ENCODE peak calls at places on chromosome 19, in ten cellular contexts. W, Y, Q, L, X, R, B, A, K and H are unnamed samples. For H3K4me1, the result is how much of the 10 kb centered on the place peaks cover.

GRCh38 chr19:19064098-19064722 is 416 bp downstream of the SLC25A42 start:
- DNase-seq in A (no peak), Q (no peak), X (no peak), Y (no peak), L (no peak), B (no peak), R (no peak), K (no peak), W (no peak), H (no peak)

GRCh38 chr19:24140099-24140498 is 53.1 kb downstream of the ZNF254 start:
- DNase-seq in A (no peak), Q (no peak), L (no peak), W (no peak), B (no peak), R (no peak), Y (no peak), K (no peak), X (peak), H (no peak)

GRCh38 chr19:27858981-27859581 is 1353.9 kb downstream of the UQCRFS1 start:
- DNase-seq in B (no peak), K (no peak), L (no peak), Y (no peak), A (no peak), R (no peak), Q (no peak), W (no peak), X (no peak), H (no peak)

GRCh38 chr19:29708553-29709439 is 6.3 kb downstream of the C19orf12 start:
- DNase-seq in A (no peak), L (no peak), K (peak), W (no peak), R (no peak), B (no peak), Q (no peak), Y (peak), X (no peak), H (no peak)

GRCh38 chr19:48444933-48445194 is 919 bp upstream of the GRWD1 start:
- DNase-seq in X (no peak), B (no peak), A (no peak), R (no peak), K (no peak), Y (no peak), Q (no peak), L (no peak), W (no peak), H (no peak)

GRCh38 chr19:40284501-40285352 is at the start of gene AKT2:
- DNase-seq in L (peak), Q (no peak), X (peak), W (peak), B (peak), K (no peak), R (peak), Y (peak), A (no peak), H (no peak)

GRCh38 chr19:571127-571974 is 1.0 kb upstream of the BSG start:
- DNase-seq in K (peak), A (no peak), B (peak), L (peak), X (peak), R (no peak), Y (peak), W (peak), Q (no peak), H (peak)

GRCh38 chr19:38744298-38744681 is at the start of gene CAPN12:
- DNase-seq in W (no peak), L (no peak), Y (no peak), B (no peak), X (no peak), A (no peak), Q (no peak), K (no peak), R (no peak), H (no peak)

GRCh38 chr19:7657047-7657779 is 11.6 kb upstream of the RETN start:
- DNase-seq in L (no peak), Y (no peak), A (no peak), X (no peak), Q (no peak), W (no peak), K (no peak), B (no peak), R (no peak), H (no peak)

DNA sequence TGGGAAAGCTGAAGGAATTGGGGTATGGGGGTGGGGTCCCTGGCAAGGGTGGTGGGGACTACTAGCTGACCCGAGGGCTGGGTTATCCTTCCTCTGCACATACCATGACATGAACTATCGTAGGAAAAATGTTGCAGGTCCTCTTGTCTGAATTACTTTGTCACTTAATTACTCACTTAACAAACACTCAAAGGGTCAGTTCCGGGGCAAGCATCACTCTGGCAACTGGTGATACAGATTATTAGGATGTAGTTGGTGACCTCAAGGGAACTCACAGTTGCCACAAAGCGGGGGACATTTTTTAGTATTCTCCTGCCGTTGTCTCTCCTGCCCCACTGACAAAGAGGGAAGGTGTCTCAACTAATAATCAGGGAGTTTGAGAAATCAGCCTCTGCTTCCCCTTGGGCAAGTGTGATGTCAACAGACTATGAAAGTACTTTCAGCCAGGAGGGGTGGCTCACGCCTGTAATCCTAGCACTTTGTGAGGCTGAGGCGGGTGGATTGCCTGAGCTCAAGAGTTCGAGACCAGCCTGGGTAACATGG is 10.4 kb downstream of the DNAJB1 start:
- DNase-seq in X (peak), W (no peak), Q (no peak), B (no peak), A (no peak), R (no peak), Y (no peak), L (no peak), K (no peak), H (no peak)
- H3K4me1 ChIP-seq in X (under half), W (half or more), Q (under half), B (under half), A (under half), R (under half), Y (under half), L (under half), K (under half), H (under half)

DNA sequence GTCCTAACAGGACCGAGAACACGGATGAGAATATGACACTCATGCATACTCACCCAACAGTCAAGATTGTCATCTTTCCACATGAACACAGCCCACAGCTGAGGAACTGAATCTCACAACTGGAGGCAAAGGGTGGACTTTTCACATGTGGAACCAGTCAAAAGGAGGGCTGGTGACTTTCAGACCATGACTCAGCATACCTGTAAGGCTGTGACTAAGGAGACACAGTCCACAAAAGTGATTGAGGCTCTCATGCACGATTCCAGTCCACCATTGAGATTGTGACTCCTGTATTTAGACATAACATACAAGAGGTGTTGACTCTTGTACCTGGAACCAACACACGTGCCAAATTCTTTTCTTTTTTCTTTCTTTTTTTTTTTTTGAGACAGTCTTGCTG is 40.0 kb downstream of the ZNF729 start:
- DNase-seq in Y (no peak), L (no peak), Q (no peak), K (no peak), X (no peak), B (no peak), W (no peak), A (no peak), R (no peak), H (no peak)
- H3K4me1 ChIP-seq in Y (under half), L (under half), Q (under half), K (under half), X (under half), B (under half), W (under half), A (under half), R (under half), H (under half)

DNA sequence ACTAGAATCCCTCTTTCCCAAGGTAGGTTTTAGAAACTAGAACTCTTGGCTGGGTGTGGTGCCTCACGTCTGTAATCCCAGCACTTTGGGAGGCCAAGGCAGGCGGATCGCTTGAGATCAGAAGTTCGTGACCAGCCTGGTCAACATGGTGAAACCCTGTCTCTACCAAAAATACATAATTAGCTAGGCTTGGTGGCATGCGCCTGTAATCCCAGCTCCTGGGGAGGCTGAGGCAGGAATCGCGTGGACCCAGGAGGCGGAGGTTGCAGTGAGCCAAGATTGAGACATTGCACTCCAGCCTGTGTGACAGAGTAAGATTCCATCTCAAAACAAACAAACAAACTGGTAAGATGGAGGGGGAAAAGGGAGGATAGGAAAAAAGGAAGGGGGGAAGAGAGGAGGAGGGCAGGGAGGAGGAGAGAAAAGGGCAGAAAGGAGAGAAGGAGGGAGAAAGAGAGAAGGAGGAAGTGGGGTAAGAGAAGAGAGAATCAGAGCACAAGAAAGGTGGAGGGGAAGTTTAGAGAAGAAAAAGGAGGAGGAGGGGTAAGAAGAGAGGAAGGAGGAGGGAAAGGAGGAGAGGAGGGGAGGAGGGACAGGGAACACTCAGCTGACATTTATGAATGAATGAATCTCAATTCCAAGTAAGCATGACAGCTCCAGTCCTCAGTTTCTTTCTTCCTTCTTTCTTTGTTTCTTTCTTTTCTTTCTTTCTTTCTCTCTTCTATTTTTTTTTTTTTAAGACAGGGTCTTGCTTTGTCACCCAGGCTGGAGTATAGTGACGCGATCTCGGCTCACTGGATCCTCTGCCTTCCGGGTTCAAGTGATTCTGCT is 2.6 kb upstream of the SLC27A1 start:
- DNase-seq in K (no peak), B (no peak), A (no peak), W (no peak), X (no peak), Y (no peak), L (no peak), Q (no peak), R (no peak), H (no peak)
- H3K4me1 ChIP-seq in K (under half), B (under half), A (under half), W (under half), X (under half), Y (under half), L (under half), Q (under half), R (under half), H (under half)

GRCh38 chr19:49869009-49869483 is 1.7 kb upstream of the PNKP start:
- DNase-seq in R (no peak), W (no peak), L (no peak), A (no peak), B (no peak), Q (no peak), X (no peak), Y (no peak), K (no peak), H (no peak)

GRCh38 chr19:49871349-49871985 is 4.1 kb upstream of the PNKP start:
- DNase-seq in W (no peak), B (no peak), Y (no peak), Q (no peak), R (peak), K (no peak), X (no peak), L (no peak), A (no peak), H (no peak)

GRCh38 chr19:49870309-49870901 is 3.0 kb upstream of the PNKP start:
- DNase-seq in K (no peak), Q (no peak), B (no peak), W (no peak), R (peak), X (no peak), Y (peak), L (no peak), A (no peak), H (no peak)

GRCh38 chr19:49866933-49867782 is at the start of gene PNKP:
- DNase-seq in Y (peak), B (peak), L (peak), W (peak), X (peak), A (peak), Q (peak), K (peak), R (peak), H (peak)

DNA sequence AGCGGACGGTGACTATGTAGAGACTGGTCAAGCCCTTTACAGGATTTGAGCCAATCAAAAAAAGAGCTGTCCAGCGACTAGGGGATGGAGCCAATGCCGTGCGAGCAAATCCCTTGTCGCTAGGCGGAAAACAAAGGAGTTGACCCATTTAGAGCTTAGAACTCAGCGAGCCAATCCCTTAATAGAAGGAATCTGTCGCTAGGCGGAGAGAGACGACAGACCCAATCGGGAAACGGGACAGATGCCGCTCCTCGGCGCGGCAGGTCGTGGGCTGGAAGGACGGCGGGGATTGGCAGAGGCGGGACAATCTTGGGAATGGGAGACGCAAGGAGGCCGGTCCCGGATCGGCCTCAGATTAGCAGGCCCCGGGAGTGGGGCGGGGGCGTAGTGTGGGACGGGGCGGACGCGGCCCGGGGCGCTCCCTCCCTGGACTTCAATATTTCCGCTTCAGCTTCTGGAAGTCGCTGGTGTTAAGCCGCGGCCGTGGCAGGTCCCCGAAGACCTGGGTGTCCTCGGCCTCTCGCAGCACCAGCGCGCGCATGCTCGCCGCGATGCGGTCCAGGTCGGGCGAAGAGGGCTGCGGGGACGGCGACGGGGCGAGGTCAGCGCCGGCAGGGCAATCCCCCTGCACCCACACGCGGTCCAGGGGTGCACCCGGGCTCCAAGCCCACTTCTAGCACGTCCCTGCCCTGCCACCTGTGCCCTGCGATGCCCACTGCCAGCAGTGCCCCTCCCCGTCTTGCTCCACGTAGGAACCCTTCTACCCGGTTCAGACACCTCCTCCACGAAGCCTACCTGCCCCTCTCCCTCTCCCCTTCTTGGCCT is 2.3 kb upstream of the PNKP start:
- DNase-seq in Y (peak), A (peak), X (peak), Q (peak), R (peak), B (peak), L (peak), K (peak), W (peak), H (peak)
- H3K4me1 ChIP-seq in Y (half or more), A (under half), X (under half), Q (under half), R (under half), B (under half), L (under half), K (under half), W (under half), H (half or more)

GRCh38 chr19:14381689-14382474 is 638 bp downstream of the ADGRE5 start:
- DNase-seq in Q (peak), B (peak), A (peak), R (no peak), X (no peak), K (no peak), Y (no peak), L (no peak), W (peak), H (peak)
- H3K4me1 ChIP-seq in Q (under half), B (under half), A (under half), R (under half), X (under half), K (under half), Y (under half), L (under half), W (under half), H (under half)